ENCODE peak calls at places on chromosome 18, in eight cellular contexts. W is NCI-H2081, U is cerebellar cortex, A is PC-3, P is hypothalamus, Q is endothelial cell, K is T-cell, C is epithelial cell of esophagus. Y is an unnamed sample.

GRCh38 chr18:9973461-9973860 is 59.6 kb downstream of the VAPA start:
- DNase-seq in K (no peak), A (no peak), C (no peak), U (no peak), W (no peak), P (no peak), Q (no peak), Y (no peak)

GRCh38 chr18:70931942-70932814 is 643.3 kb downstream of the SOCS6 start:
- DNase-seq in Q (no peak), U (peak), P (no peak), K (no peak), A (peak), C (peak), W (peak), Y (no peak)

GRCh38 chr18:21341141-21341540 is 99.1 kb downstream of the GREB1L start:
- DNase-seq in A (peak), U (no peak), W (no peak), K (no peak), Q (no peak), P (no peak), C (peak), Y (no peak)

GRCh38 chr18:79454034-79454735 is 58.5 kb downstream of the NFATC1 start:
- DNase-seq in P (no peak), U (no peak), K (no peak), W (no peak), A (no peak), Q (no peak), C (no peak), Y (no peak)

GRCh38 chr18:59742325-59743111 is 45.3 kb upstream of the CCBE1 start:
- DNase-seq in W (no peak), Q (no peak), A (peak), K (no peak), U (no peak), P (no peak), C (peak), Y (no peak)

GRCh38 chr18:44955825-44956224 is 275.1 kb downstream of the SETBP1 start:
- DNase-seq in A (no peak), U (no peak), Q (no peak), P (no peak), W (no peak), C (peak), K (no peak), Y (no peak)

GRCh38 chr18:907171-907879 is 2.7 kb downstream of the ADCYAP1 start:
- DNase-seq in Q (peak), K (no peak), C (no peak), A (peak), W (peak), P (no peak), U (no peak), Y (peak)

GRCh38 chr18:36950960-36951359 is 122.0 kb downstream of the KIAA1328 start:
- DNase-seq in Q (no peak), P (no peak), C (no peak), W (no peak), U (no peak), K (no peak), A (no peak), Y (no peak)

GRCh38 chr18:34848156-34848555 is 138.1 kb downstream of the DTNA start:
- DNase-seq in C (no peak), P (no peak), W (no peak), A (no peak), Q (no peak), U (no peak), K (no peak), Y (no peak)

GRCh38 chr18:71114550-71115210 is 825.8 kb downstream of the SOCS6 start:
- DNase-seq in K (no peak), C (no peak), W (peak), P (no peak), A (no peak), U (no peak), Q (no peak), Y (no peak)

GRCh38 chr18:13241083-13241892 is 22.7 kb downstream of the LDLRAD4 start:
- DNase-seq in K (no peak), C (no peak), W (no peak), P (no peak), U (no peak), Q (no peak), A (no peak), Y (peak)

GRCh38 chr18:51070545-51070944 is 40.5 kb downstream of the SMAD4 start:
- DNase-seq in U (no peak), W (no peak), Q (no peak), A (peak), P (no peak), C (peak), K (no peak), Y (no peak)

GRCh38 chr18:12995952-12996477 is 4.9 kb downstream of the CEP192 start:
- DNase-seq in C (no peak), Q (no peak), U (no peak), K (no peak), P (no peak), A (no peak), W (no peak), Y (no peak)